ENCODE peak calls at places on chromosomes 1 and 21, in seven cellular contexts. One of them, this sample, is unnamed.

GRCh38 chr1:198337886-198338285 is 181.1 kb downstream of the NEK7 start:
- DNase-seq in foreskin fibroblast: no peak
- DNase-seq in AG04450: no peak
- DNase-seq in fibroblast of mammary gland: no peak
- DNase-seq in coronary artery: no peak
- DNase-seq in left ventricle myocardium inferior: no peak
- DNase-seq in heart left ventricle: no peak
- DNase-seq in this sample: no peak

GRCh38 chr1:13968361-13968760 is 268.4 kb downstream of the PRDM2 start:
- DNase-seq in foreskin fibroblast: no peak
- DNase-seq in AG04450: no peak
- DNase-seq in fibroblast of mammary gland: no peak
- DNase-seq in coronary artery: no peak
- DNase-seq in left ventricle myocardium inferior: no peak
- DNase-seq in heart left ventricle: no peak
- DNase-seq in this sample: no peak

GRCh38 chr1:115492880-115493279 is 148.9 kb upstream of the VANGL1 start:
- DNase-seq in foreskin fibroblast: peak; percentile 76
- DNase-seq in AG04450: no peak
- DNase-seq in fibroblast of mammary gland: peak; percentile 66
- DNase-seq in coronary artery: no peak
- DNase-seq in left ventricle myocardium inferior: no peak
- DNase-seq in heart left ventricle: no peak
- DNase-seq in this sample: no peak

GRCh38 chr1:198175418-198176170 is 18.8 kb downstream of the NEK7 start:
- DNase-seq in foreskin fibroblast: peak; percentile 55
- DNase-seq in AG04450: no peak
- DNase-seq in fibroblast of mammary gland: peak; percentile 65
- DNase-seq in coronary artery: no peak
- DNase-seq in left ventricle myocardium inferior: no peak
- DNase-seq in heart left ventricle: no peak
- DNase-seq in this sample: no peak

GRCh38 chr21:44874497-44875331 is 1.2 kb upstream of the PTTG1IP start:
- DNase-seq in foreskin fibroblast: peak; percentile 38
- DNase-seq in AG04450: no peak
- DNase-seq in fibroblast of mammary gland: no peak
- DNase-seq in coronary artery: peak; percentile 85
- DNase-seq in left ventricle myocardium inferior: peak; percentile 82
- DNase-seq in heart left ventricle: peak; percentile 86
- DNase-seq in this sample: no peak

GRCh38 chr1:26689504-26689903 is 6.3 kb upstream of the ARID1A start:
- DNase-seq in foreskin fibroblast: no peak
- DNase-seq in AG04450: no peak
- DNase-seq in fibroblast of mammary gland: no peak
- DNase-seq in coronary artery: no peak
- DNase-seq in left ventricle myocardium inferior: no peak
- DNase-seq in heart left ventricle: no peak
- DNase-seq in this sample: no peak

GRCh38 chr1:155983191-155984023 is 5.1 kb upstream of the ARHGEF2 start:
- DNase-seq in foreskin fibroblast: peak; percentile 99
- DNase-seq in AG04450: peak; percentile 99
- DNase-seq in fibroblast of mammary gland: peak; percentile 99
- DNase-seq in coronary artery: no peak
- DNase-seq in left ventricle myocardium inferior: peak; percentile 80
- DNase-seq in heart left ventricle: peak; percentile 90
- DNase-seq in this sample: peak; percentile 99

GRCh38 chr1:219567341-219567947 is 45.5 kb downstream of the ZC3H11B start:
- DNase-seq in foreskin fibroblast: peak; percentile 74
- DNase-seq in AG04450: no peak
- DNase-seq in fibroblast of mammary gland: peak; percentile 73
- DNase-seq in coronary artery: no peak
- DNase-seq in left ventricle myocardium inferior: no peak
- DNase-seq in heart left ventricle: no peak
- DNase-seq in this sample: no peak

GRCh38 chr1:164754088-164754600 is 195.2 kb downstream of the PBX1 start:
- DNase-seq in foreskin fibroblast: peak; percentile 64
- DNase-seq in AG04450: no peak
- DNase-seq in fibroblast of mammary gland: peak; percentile 84
- DNase-seq in coronary artery: peak; percentile 76
- DNase-seq in left ventricle myocardium inferior: no peak
- DNase-seq in heart left ventricle: peak; percentile 60
- DNase-seq in this sample: no peak

GRCh38 chr1:76868154-76868882 is 1.0 kb downstream of the ST6GALNAC5 start:
- DNase-seq in foreskin fibroblast: peak; percentile 67
- DNase-seq in AG04450: no peak
- DNase-seq in fibroblast of mammary gland: peak; percentile 15
- DNase-seq in coronary artery: no peak
- DNase-seq in left ventricle myocardium inferior: no peak
- DNase-seq in heart left ventricle: peak; percentile 29
- DNase-seq in this sample: no peak

GRCh38 chr1:235990376-235990795 is 74.5 kb downstream of the NID1 start:
- DNase-seq in foreskin fibroblast: no peak
- DNase-seq in AG04450: no peak
- DNase-seq in fibroblast of mammary gland: peak; percentile 95
- DNase-seq in coronary artery: no peak
- DNase-seq in left ventricle myocardium inferior: no peak
- DNase-seq in heart left ventricle: no peak
- DNase-seq in this sample: peak; percentile 71

GRCh38 chr1:115669002-115669673 is 27.4 kb downstream of the VANGL1 start:
- DNase-seq in foreskin fibroblast: peak; percentile 89
- DNase-seq in AG04450: peak; percentile 73
- DNase-seq in fibroblast of mammary gland: peak; percentile 91
- DNase-seq in coronary artery: no peak
- DNase-seq in left ventricle myocardium inferior: no peak
- DNase-seq in heart left ventricle: no peak
- DNase-seq in this sample: no peak

GRCh38 chr1:162930532-162931438 is 69.8 kb upstream of the CCDC190 start:
- DNase-seq in foreskin fibroblast: no peak
- DNase-seq in AG04450: no peak
- DNase-seq in fibroblast of mammary gland: no peak
- DNase-seq in coronary artery: no peak
- DNase-seq in left ventricle myocardium inferior: no peak
- DNase-seq in heart left ventricle: no peak
- DNase-seq in this sample: no peak

GRCh38 chr1:20590313-20590777 is 1.4 kb downstream of the CDA start:
- DNase-seq in foreskin fibroblast: peak; percentile 84
- DNase-seq in AG04450: no peak
- DNase-seq in fibroblast of mammary gland: peak; percentile 87
- DNase-seq in coronary artery: no peak
- DNase-seq in left ventricle myocardium inferior: no peak
- DNase-seq in heart left ventricle: no peak
- DNase-seq in this sample: no peak

GRCh38 chr1:36542024-36542961 is 59.6 kb upstream of the CSF3R start:
- DNase-seq in foreskin fibroblast: no peak
- DNase-seq in AG04450: no peak
- DNase-seq in fibroblast of mammary gland: no peak
- DNase-seq in coronary artery: peak; percentile 52
- DNase-seq in left ventricle myocardium inferior: no peak
- DNase-seq in heart left ventricle: no peak
- DNase-seq in this sample: no peak

GRCh38 chr1:36537190-36537768 is 54.6 kb upstream of the CSF3R start:
- DNase-seq in foreskin fibroblast: no peak
- DNase-seq in AG04450: no peak
- DNase-seq in fibroblast of mammary gland: no peak
- DNase-seq in coronary artery: no peak
- DNase-seq in left ventricle myocardium inferior: no peak
- DNase-seq in heart left ventricle: no peak
- DNase-seq in this sample: no peak

GRCh38 chr1:36539526-36539925 is 56.8 kb upstream of the CSF3R start:
- DNase-seq in foreskin fibroblast: no peak
- DNase-seq in AG04450: no peak
- DNase-seq in fibroblast of mammary gland: no peak
- DNase-seq in coronary artery: peak; percentile 38
- DNase-seq in left ventricle myocardium inferior: no peak
- DNase-seq in heart left ventricle: no peak
- DNase-seq in this sample: no peak

GRCh38 chr1:36540056-36540455 is 57.3 kb upstream of the CSF3R start:
- DNase-seq in foreskin fibroblast: no peak
- DNase-seq in AG04450: no peak
- DNase-seq in fibroblast of mammary gland: no peak
- DNase-seq in coronary artery: peak; percentile 22
- DNase-seq in left ventricle myocardium inferior: no peak
- DNase-seq in heart left ventricle: no peak
- DNase-seq in this sample: no peak

DNA sequence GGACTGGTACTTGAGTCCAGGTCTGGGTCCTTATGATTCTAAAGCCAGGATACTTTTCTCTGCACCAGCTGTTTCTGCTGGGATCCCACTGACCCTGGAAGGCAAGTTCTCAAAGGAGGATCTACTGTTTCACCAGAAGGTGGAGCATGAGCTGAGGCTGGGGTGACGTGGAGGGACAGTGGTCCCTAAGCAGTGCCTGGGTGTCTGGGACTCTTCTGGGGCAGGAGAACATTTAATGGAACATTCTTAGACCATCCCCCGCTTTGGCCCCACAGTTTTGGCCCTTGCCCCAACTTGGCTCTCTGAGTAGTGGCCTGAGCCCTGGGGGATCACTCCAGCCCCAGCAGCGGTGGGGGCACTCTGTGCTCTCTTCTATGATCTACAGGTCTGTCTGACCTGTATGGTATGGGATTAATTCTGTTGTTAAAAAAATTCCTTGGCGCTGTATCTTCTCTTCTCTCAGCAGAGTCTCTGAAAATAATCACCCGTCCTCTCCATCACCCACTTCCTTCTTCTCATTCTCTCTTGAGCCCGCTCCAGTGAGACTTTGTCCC is 60.3 kb upstream of the CSF3R start:
- DNase-seq in foreskin fibroblast: no peak
- DNase-seq in AG04450: no peak
- DNase-seq in fibroblast of mammary gland: no peak
- DNase-seq in coronary artery: peak; percentile 57
- DNase-seq in left ventricle myocardium inferior: no peak
- DNase-seq in heart left ventricle: no peak
- DNase-seq in this sample: no peak
- TF ChIP-seq CTCF in foreskin fibroblast: no peak
- TF ChIP-seq CTCF in AG04450: peak; percentile 14
- TF ChIP-seq CTCF in fibroblast of mammary gland: peak; percentile 18
- TF ChIP-seq CTCF in coronary artery: no peak
- TF ChIP-seq CTCF in left ventricle myocardium inferior: no peak
- TF ChIP-seq CTCF in heart left ventricle: no peak
- TF ChIP-seq CTCF in this sample: peak; percentile 18

GRCh38 chr1:24927473-24927872 is 2.6 kb downstream of the RUNX3 start:
- DNase-seq in foreskin fibroblast: no peak
- DNase-seq in AG04450: no peak
- DNase-seq in fibroblast of mammary gland: no peak
- DNase-seq in coronary artery: no peak
- DNase-seq in left ventricle myocardium inferior: no peak
- DNase-seq in heart left ventricle: no peak
- DNase-seq in this sample: no peak

GRCh38 chr1:24926596-24927249 is 3.4 kb downstream of the RUNX3 start:
- DNase-seq in foreskin fibroblast: peak; percentile 33
- DNase-seq in AG04450: no peak
- DNase-seq in fibroblast of mammary gland: no peak
- DNase-seq in coronary artery: no peak
- DNase-seq in left ventricle myocardium inferior: no peak
- DNase-seq in heart left ventricle: no peak
- DNase-seq in this sample: no peak

GRCh38 chr1:24929091-24929875 is 793 bp downstream of the RUNX3 start:
- DNase-seq in foreskin fibroblast: peak; percentile 29
- DNase-seq in AG04450: no peak
- DNase-seq in fibroblast of mammary gland: no peak
- DNase-seq in coronary artery: no peak
- DNase-seq in left ventricle myocardium inferior: no peak
- DNase-seq in heart left ventricle: no peak
- DNase-seq in this sample: no peak

GRCh38 chr1:24928631-24929090 is 1.4 kb downstream of the RUNX3 start:
- DNase-seq in foreskin fibroblast: no peak
- DNase-seq in AG04450: no peak
- DNase-seq in fibroblast of mammary gland: no peak
- DNase-seq in coronary artery: no peak
- DNase-seq in left ventricle myocardium inferior: no peak
- DNase-seq in heart left ventricle: no peak
- DNase-seq in this sample: no peak

GRCh38 chr1:24927886-24928630 is 2.0 kb downstream of the RUNX3 start:
- DNase-seq in foreskin fibroblast: no peak
- DNase-seq in AG04450: no peak
- DNase-seq in fibroblast of mammary gland: no peak
- DNase-seq in coronary artery: no peak
- DNase-seq in left ventricle myocardium inferior: no peak
- DNase-seq in heart left ventricle: no peak
- DNase-seq in this sample: no peak
- H3K4me3 ChIP-seq in foreskin fibroblast: peak overlapping the region; percentile 42
- H3K4me3 ChIP-seq in AG04450: no peak overlapping the region
- H3K4me3 ChIP-seq in fibroblast of mammary gland: no peak overlapping the region
- H3K4me3 ChIP-seq in coronary artery: peak overlapping the region; percentile 66
- H3K4me3 ChIP-seq in left ventricle myocardium inferior: peak overlapping the region; percentile 52
- H3K4me3 ChIP-seq in heart left ventricle: peak overlapping the region; percentile 48
- H3K4me3 ChIP-seq in this sample: peak overlapping the region; percentile 44

DNA sequence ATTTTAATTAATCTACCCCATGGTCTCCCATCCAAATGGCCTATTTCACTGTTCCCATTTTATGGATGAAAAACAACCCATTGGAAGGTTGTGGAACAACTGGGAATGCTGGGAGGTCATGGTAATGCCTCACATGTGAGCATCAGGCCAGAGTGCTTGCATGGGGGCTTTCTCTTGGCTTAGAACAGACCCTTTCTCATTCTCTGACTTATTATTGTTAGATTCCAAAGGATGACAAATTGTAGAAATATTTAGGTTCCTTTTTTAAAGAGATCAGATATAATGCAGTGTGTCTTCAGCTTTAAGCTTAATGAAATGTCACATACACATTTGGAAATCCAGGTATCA is 622.3 kb upstream of the PKN2 start:
- DNase-seq in foreskin fibroblast: no peak
- DNase-seq in AG04450: no peak
- DNase-seq in fibroblast of mammary gland: no peak
- DNase-seq in coronary artery: no peak
- DNase-seq in left ventricle myocardium inferior: no peak
- DNase-seq in heart left ventricle: no peak
- DNase-seq in this sample: no peak
- TF ChIP-seq CTCF in foreskin fibroblast: no peak
- TF ChIP-seq CTCF in AG04450: no peak
- TF ChIP-seq CTCF in fibroblast of mammary gland: no peak
- TF ChIP-seq CTCF in coronary artery: peak; percentile 21
- TF ChIP-seq CTCF in left ventricle myocardium inferior: peak; percentile 3
- TF ChIP-seq CTCF in heart left ventricle: no peak
- TF ChIP-seq CTCF in this sample: no peak

GRCh38 chr1:230867903-230868735 is at the start of gene C1orf198:
- DNase-seq in foreskin fibroblast: peak; percentile 80
- DNase-seq in AG04450: no peak
- DNase-seq in fibroblast of mammary gland: no peak
- DNase-seq in coronary artery: peak; percentile 90
- DNase-seq in left ventricle myocardium inferior: peak; percentile 79
- DNase-seq in heart left ventricle: peak; percentile 79
- DNase-seq in this sample: no peak

GRCh38 chr1:230867119-230867902 is 1.0 kb downstream of the C1orf198 start:
- DNase-seq in foreskin fibroblast: peak; percentile 47
- DNase-seq in AG04450: no peak
- DNase-seq in fibroblast of mammary gland: peak; percentile 42
- DNase-seq in coronary artery: no peak
- DNase-seq in left ventricle myocardium inferior: no peak
- DNase-seq in heart left ventricle: no peak
- DNase-seq in this sample: no peak

GRCh38 chr1:230868736-230869385 is 540 bp upstream of the C1orf198 start:
- DNase-seq in foreskin fibroblast: peak; percentile 47
- DNase-seq in AG04450: no peak
- DNase-seq in fibroblast of mammary gland: no peak
- DNase-seq in coronary artery: no peak
- DNase-seq in left ventricle myocardium inferior: peak; percentile 57
- DNase-seq in heart left ventricle: peak; percentile 75
- DNase-seq in this sample: no peak

GRCh38 chr1:230870916-230871315 is 2.6 kb upstream of the C1orf198 start:
- DNase-seq in foreskin fibroblast: no peak
- DNase-seq in AG04450: no peak
- DNase-seq in fibroblast of mammary gland: no peak
- DNase-seq in coronary artery: no peak
- DNase-seq in left ventricle myocardium inferior: no peak
- DNase-seq in heart left ventricle: no peak
- DNase-seq in this sample: no peak

GRCh38 chr1:230869499-230869898 is 1.2 kb upstream of the C1orf198 start:
- DNase-seq in foreskin fibroblast: peak; percentile 69
- DNase-seq in AG04450: no peak
- DNase-seq in fibroblast of mammary gland: no peak
- DNase-seq in coronary artery: no peak
- DNase-seq in left ventricle myocardium inferior: no peak
- DNase-seq in heart left ventricle: no peak
- DNase-seq in this sample: no peak
- H3K4me3 ChIP-seq in foreskin fibroblast: peak overlapping the region; percentile 46
- H3K4me3 ChIP-seq in AG04450: peak overlapping the region; percentile 87
- H3K4me3 ChIP-seq in fibroblast of mammary gland: no peak overlapping the region
- H3K4me3 ChIP-seq in coronary artery: peak overlapping the region; percentile 92
- H3K4me3 ChIP-seq in left ventricle myocardium inferior: peak overlapping the region; percentile 94
- H3K4me3 ChIP-seq in heart left ventricle: peak overlapping the region; percentile 80
- H3K4me3 ChIP-seq in this sample: no peak overlapping the region